ENCODE peak calls at places on chromosomes 11 and 22, in four cellular contexts. D is uterus, H is heart right ventricle, K is tibial nerve. S is an unnamed sample. For H3K36me3, the result is how much of the 10 kb centered on the place peaks cover.

GRCh38 chr11:66268953-66269906 is 791 bp downstream of the RAB1B start:
- DNase-seq in D (no peak), H (no peak), K (no peak), S (no peak)

GRCh38 chr22:22693531-22693884 is 49.1 kb downstream of the GGTLC2 start:
- DNase-seq in D (no peak), H (no peak), K (no peak), S (no peak)

GRCh38 chr11:86672007-86672621 is at the start of gene ME3:
- DNase-seq in D (peak), H (peak), K (peak), S (peak)

GRCh38 chr11:86916330-86916729 is 38.9 kb downstream of the FZD4 start:
- DNase-seq in D (no peak), H (peak), K (peak), S (no peak)

GRCh38 chr11:117945047-117945820 is 16.0 kb upstream of the TMPRSS13 start:
- DNase-seq in D (no peak), H (no peak), K (no peak), S (no peak)

GRCh38 chr11:73240190-73240781 is 22.2 kb downstream of the P2RY2 start:
- DNase-seq in D (peak), H (peak), K (no peak), S (no peak)

GRCh38 chr11:47270331-47271271 is 668 bp downstream of the MADD start:
- DNase-seq in D (peak), H (peak), K (no peak), S (peak)

GRCh38 chr22:27810566-27810965 is 9.0 kb upstream of the MN1 start:
- DNase-seq in D (peak), H (peak), K (peak), S (peak)

GRCh38 chr11:22130462-22131053 is 62.3 kb upstream of the ANO5 start:
- DNase-seq in D (no peak), H (no peak), K (no peak), S (no peak)

GRCh38 chr22:28601915-28602314 is 77.7 kb downstream of the TTC28 start:
- DNase-seq in D (no peak), H (no peak), K (no peak), S (no peak)

GRCh38 chr22:20298803-20299735 is 20.8 kb downstream of the DGCR6L start:
- DNase-seq in D (peak), H (peak), K (peak), S (peak)

GRCh38 chr11:2576536-2576935 is 123.3 kb downstream of the KCNQ1OT1 start:
- DNase-seq in D (peak), H (no peak), K (no peak), S (peak)

GRCh38 chr11:47067401-47067800 is 109.3 kb downstream of the ARFGAP2 start:
- DNase-seq in D (no peak), H (no peak), K (no peak), S (no peak)

DNA sequence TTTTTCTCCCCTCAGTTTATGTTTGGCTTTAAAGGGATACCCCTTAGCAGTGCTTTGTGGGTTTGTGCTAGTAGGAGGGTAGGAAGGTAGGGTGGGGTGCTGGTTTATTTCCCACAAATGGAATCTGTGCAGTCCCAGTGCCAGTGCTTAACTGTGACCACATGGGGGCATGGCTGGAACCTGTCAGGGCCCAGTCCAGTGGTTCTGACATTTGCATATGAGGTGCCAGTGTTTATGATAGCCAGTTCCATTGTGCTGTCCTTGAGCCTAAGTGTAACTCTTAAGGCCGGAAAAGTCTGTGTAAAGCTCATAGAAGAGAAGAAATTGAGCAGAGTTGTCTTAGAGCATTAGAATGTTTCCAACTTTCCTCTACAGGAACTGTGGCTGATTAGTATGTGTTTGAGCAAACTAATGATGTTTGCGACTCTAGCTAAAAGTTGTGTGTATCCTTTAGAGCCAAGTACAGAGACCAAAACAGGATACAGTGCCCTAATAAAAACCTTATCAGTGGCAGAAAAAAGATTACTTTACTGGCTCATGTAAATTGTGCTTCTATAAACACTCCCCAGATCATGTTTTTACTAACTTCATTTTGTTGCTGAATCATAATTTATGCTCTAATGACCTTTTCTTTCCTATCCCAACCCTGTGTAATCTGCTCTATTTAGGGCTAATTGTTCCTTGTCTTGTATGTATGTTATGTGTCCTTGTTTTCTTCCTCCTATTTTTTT is 38.1 kb downstream of the DIXDC1 start:
- DNase-seq in D (no peak), H (peak), K (no peak), S (peak)
- TF ChIP-seq CTCF in D (no peak), H (peak), K (peak), S (peak)

GRCh38 chr22:30949934-30950660 is 18.5 kb downstream of the MORC2 start:
- DNase-seq in D (no peak), H (no peak), K (no peak), S (no peak)

GRCh38 chr22:30946354-30946753 is 22.2 kb downstream of the MORC2 start:
- DNase-seq in D (no peak), H (no peak), K (no peak), S (no peak)

GRCh38 chr22:30947163-30947820 is 21.3 kb downstream of the MORC2 start:
- DNase-seq in D (peak), H (peak), K (no peak), S (no peak)

GRCh38 chr22:30948930-30949342 is 19.6 kb downstream of the MORC2 start:
- DNase-seq in D (no peak), H (no peak), K (no peak), S (no peak)

GRCh38 chr22:30947821-30948454 is 20.6 kb downstream of the MORC2 start:
- DNase-seq in D (no peak), H (peak), K (no peak), S (no peak)
- H3K36me3 ChIP-seq in D (under half), H (under half), K (under half), S (under half)

GRCh38 chr11:64040684-64041267 is 5.0 kb downstream of the FLRT1 start:
- DNase-seq in D (no peak), H (no peak), K (no peak), S (peak)
- TF ChIP-seq CTCF in D (no peak), H (peak), K (peak), S (peak)

GRCh38 chr11:1205121-1205986 is 17.5 kb upstream of the MUC5B start:
- DNase-seq in D (peak), H (no peak), K (no peak), S (no peak)
- H3K36me3 ChIP-seq in D (under half), H (under half), K (under half), S (under half)

GRCh38 chr11:127471662-127472061 is 471.1 kb upstream of the KIRREL3 start:
- DNase-seq in D (no peak), H (no peak), K (no peak), S (no peak)
- TF ChIP-seq CTCF in D (no peak), H (no peak), K (no peak), S (no peak)

GRCh38 chr22:24054356-24054755 is 43.3 kb downstream of the CABIN1 start:
- DNase-seq in D (no peak), H (no peak), K (no peak), S (no peak)
- H3K36me3 ChIP-seq in D (under half), H (under half), K (under half), S (under half)

GRCh38 chr11:132205496-132205895 is 835.1 kb downstream of the NTM start:
- DNase-seq in D (no peak), H (no peak), K (no peak), S (no peak)
- TF ChIP-seq CTCF in D (no peak), H (no peak), K (no peak), S (no peak)

GRCh38 chr11:130876931-130877330 is 39.3 kb downstream of the SNX19 start:
- DNase-seq in D (no peak), H (no peak), K (no peak), S (no peak)
- H3K36me3 ChIP-seq in D (under half), H (under half), K (under half), S (under half)

GRCh38 chr11:35038211-35038930 is 100.6 kb upstream of the CD44 start:
- DNase-seq in D (no peak), H (no peak), K (no peak), S (no peak)
- TF ChIP-seq CTCF in D (no peak), H (no peak), K (no peak), S (no peak)

DNA sequence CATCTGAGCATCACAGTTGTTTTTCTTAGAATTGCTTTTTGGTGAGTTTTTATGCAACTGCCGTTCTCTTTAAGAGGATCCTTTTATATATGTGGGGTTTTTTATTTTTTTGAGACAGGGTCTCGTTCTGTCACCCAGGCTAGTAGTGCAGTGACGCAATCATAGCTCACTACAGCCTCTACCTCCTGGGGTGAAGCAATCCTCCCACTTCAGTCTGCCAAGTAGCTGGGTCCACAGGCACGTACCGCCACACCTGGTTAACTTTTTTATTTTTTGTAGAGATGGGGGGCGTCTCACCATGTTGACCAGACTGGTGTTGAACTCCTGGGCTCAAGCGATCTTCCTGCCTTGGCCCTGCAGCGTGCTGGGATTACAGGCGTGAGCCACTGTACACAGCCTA is 16.6 kb downstream of the NUP50 start:
- DNase-seq in D (no peak), H (no peak), K (no peak), S (no peak)
- H3K36me3 ChIP-seq in D (under half), H (under half), K (under half), S (under half)